ENCODE peak calls at places on chromosomes 16 and 17, in seven cellular contexts. O is choroid plexus epithelial cell; B is activated gamma-delta T cell treated with Interleukin-2 at 50 U/mL for 16 hours; H is CD4-positive, alpha-beta T cell; W is activated T-helper 1 cell treated with anti-CD3 and anti-CD28 coated beads, Interleukin-12 subunit alpha, Interleukin-12 subunit beta, Interleukin-2, Interleukin-4 antibody, amounts not matched to agents 30 ng/mL and 10 ng/mL and 1 ng/mL, durations not matched to agents 14 hours and 24 hours and 36 hours; R is stimulated activated CD4-positive, alpha-beta T cell treated with anti-CD3 and anti-CD28 coated beads, Interleukin-4, amount 100 ng/mL, for 4 hours; A is naive thymus-derived CD8-positive, alpha-beta T cell. F is an unnamed sample.
A peak's percentile ranks its signal among the peaks of the same experiment; 100 is the strongest.

GRCh38 chr16:76190059-76190458 is 87.1 kb upstream of the CNTNAP4 start:
- DNase-seq in O (no peak), B (no peak), H (no peak), W (no peak), R (no peak), A (no peak), F (no peak)

GRCh38 chr17:58302171-58302918 is 21.6 kb upstream of the MPO start:
- DNase-seq in O (no peak), B (no peak), H (no peak), W (no peak), R (no peak), A (no peak), F (no peak)

GRCh38 chr17:43732961-43733360 is 25.6 kb downstream of the SOST start:
- DNase-seq in O (peak; percentile 66), B (no peak), H (no peak), W (no peak), R (no peak), A (no peak), F (no peak)

GRCh38 chr16:47058295-47059086 is 85.0 kb upstream of the DNAJA2 start:
- DNase-seq in O (peak; percentile 14), B (no peak), H (no peak), W (no peak), R (no peak), A (no peak), F (no peak)

GRCh38 chr17:80292557-80292956 is 31.9 kb downstream of the RNF213 start:
- DNase-seq in O (peak; percentile 23), B (no peak), H (no peak), W (no peak), R (no peak), A (no peak), F (no peak)

GRCh38 chr17:30530346-30531025 is 53.3 kb downstream of the GOSR1 start:
- DNase-seq in O (peak; percentile 42), B (no peak), H (no peak), W (no peak), R (no peak), A (no peak), F (no peak)

GRCh38 chr16:49699718-49700117 is 156.2 kb downstream of the ZNF423 start:
- DNase-seq in O (no peak), B (no peak), H (no peak), W (no peak), R (no peak), A (no peak), F (no peak)

GRCh38 chr17:42406602-42407288 is 16.3 kb downstream of the CAVIN1 start:
- DNase-seq in O (no peak), B (no peak), H (no peak), W (no peak), R (no peak), A (no peak), F (no peak)

GRCh38 chr16:82192665-82193064 is 22.6 kb upstream of the MPHOSPH6 start:
- DNase-seq in O (peak; percentile 73), B (no peak), H (no peak), W (peak; percentile 7), R (no peak), A (no peak), F (no peak)

GRCh38 chr17:9991351-9991750 is 86.3 kb upstream of the RCVRN start:
- DNase-seq in O (no peak), B (no peak), H (no peak), W (no peak), R (no peak), A (no peak), F (no peak)

GRCh38 chr17:17349724-17350106 is 46.5 kb downstream of the NT5M start:
- DNase-seq in O (no peak), B (no peak), H (no peak), W (no peak), R (no peak), A (no peak), F (no peak)

F was measured in GDM1.